ENCODE peak calls at places on chromosomes 1 and 21, in four cellular contexts. H, I, W and N are unnamed samples.
A peak's percentile ranks its signal among the peaks of the same experiment; 100 is the strongest.

GRCh38 chr1:204443260-204443619 is 31.6 kb upstream of the PPP1R15B start:
- DNase-seq in H (peak; percentile 86), W (no peak), I (no peak), N (no peak)

GRCh38 chr21:27268290-27268689 is 301.4 kb upstream of the ADAMTS5 start:
- DNase-seq in W (no peak), I (peak; percentile 35), H (no peak), N (no peak)

GRCh38 chr1:154878371-154879355 is 8.6 kb upstream of the KCNN3 start:
- DNase-seq in W (no peak), H (peak; percentile 77), I (peak; percentile 78), N (peak; percentile 59)

GRCh38 chr1:25107643-25108010 is 124.7 kb downstream of the SYF2 start:
- DNase-seq in W (no peak), I (no peak), H (no peak), N (no peak)

GRCh38 chr1:233229291-233229690 is 66.2 kb downstream of the PCNX2 start:
- DNase-seq in H (no peak), I (no peak), W (no peak), N (no peak)

GRCh38 chr1:77370588-77371306 is 88.9 kb downstream of the AK5 start:
- DNase-seq in I (peak; percentile 76), W (peak; percentile 88), H (no peak), N (no peak)

GRCh38 chr1:30896905-30897304 is 11.7 kb downstream of the SDC3 start:
- DNase-seq in W (no peak), I (no peak), H (no peak), N (no peak)

GRCh38 chr1:225752245-225752644 is 25.4 kb upstream of the SRP9 start:
- DNase-seq in H (no peak), I (no peak), W (no peak), N (no peak)

GRCh38 chr1:226390681-226391080 is 17.2 kb downstream of the PARP1 start:
- DNase-seq in W (no peak), H (no peak), I (no peak), N (no peak)

GRCh38 chr1:65804584-65804983 is 11.9 kb downstream of the PDE4B start:
- DNase-seq in W (no peak), I (no peak), H (no peak), N (no peak)

GRCh38 chr21:42655797-42656770 is 2.7 kb downstream of the PDE9A start:
- DNase-seq in H (no peak), I (no peak), W (no peak), N (no peak)

GRCh38 chr1:58773406-58773840 is 10.4 kb downstream of the JUN start:
- DNase-seq in W (no peak), I (peak; percentile 91), H (peak; percentile 61), N (no peak)

GRCh38 chr1:204075116-204075636 is 2.3 kb downstream of the SOX13 start:
- DNase-seq in W (no peak), I (no peak), H (no peak), N (no peak)

GRCh38 chr1:8816831-8817412 is 518 bp downstream of the RERE start:
- DNase-seq in H (no peak), W (no peak), I (no peak), N (no peak)

GRCh38 chr21:43585514-43585913 is 73.8 kb downstream of the HSF2BP start:
- DNase-seq in W (no peak), I (peak; percentile 67), H (no peak), N (no peak)

GRCh38 chr1:45095450-45095849 is 83.4 kb downstream of the UROD start:
- DNase-seq in W (no peak), H (no peak), I (no peak), N (no peak)

GRCh38 chr1:229893762-229894444 is 173.1 kb upstream of the GALNT2 start:
- DNase-seq in W (peak; percentile 27), H (no peak), I (no peak), N (no peak)

GRCh38 chr1:182279302-182279701 is 112.3 kb downstream of the GLUL start:
- DNase-seq in W (no peak), H (no peak), I (no peak), N (no peak)

GRCh38 chr1:201883786-201884185 is 4.9 kb upstream of the SHISA4 start:
- DNase-seq in W (no peak), I (peak; percentile 46), H (no peak), N (no peak)

GRCh38 chr1:217106231-217106630 is 383.0 kb upstream of the ESRRG start:
- DNase-seq in W (no peak), I (no peak), H (no peak), N (no peak)

GRCh38 chr1:49416758-49417157 is 607.0 kb downstream of the AGBL4 start:
- DNase-seq in W (no peak), I (no peak), H (no peak), N (no peak)

GRCh38 chr1:115793162-115793561 is 24.6 kb upstream of the CASQ2 start:
- DNase-seq in H (no peak), I (no peak), W (no peak), N (no peak)
- TF ChIP-seq CTCF in H (no peak), I (no peak), W (no peak), N (no peak)

GRCh38 chr1:150221552-150221951 is 14.4 kb downstream of the ANP32E start:
- DNase-seq in W (no peak), I (peak; percentile 53), H (no peak), N (no peak)
- TF ChIP-seq CTCF in W (peak; percentile 54), I (peak; percentile 52), H (no peak), N (peak; percentile 60)

GRCh38 chr1:3472088-3472850 is 17.8 kb downstream of the ARHGEF16 start:
- DNase-seq in H (no peak), W (no peak), I (no peak), N (no peak)
- TF ChIP-seq CTCF in H (no peak), W (no peak), I (no peak), N (no peak)

DNA sequence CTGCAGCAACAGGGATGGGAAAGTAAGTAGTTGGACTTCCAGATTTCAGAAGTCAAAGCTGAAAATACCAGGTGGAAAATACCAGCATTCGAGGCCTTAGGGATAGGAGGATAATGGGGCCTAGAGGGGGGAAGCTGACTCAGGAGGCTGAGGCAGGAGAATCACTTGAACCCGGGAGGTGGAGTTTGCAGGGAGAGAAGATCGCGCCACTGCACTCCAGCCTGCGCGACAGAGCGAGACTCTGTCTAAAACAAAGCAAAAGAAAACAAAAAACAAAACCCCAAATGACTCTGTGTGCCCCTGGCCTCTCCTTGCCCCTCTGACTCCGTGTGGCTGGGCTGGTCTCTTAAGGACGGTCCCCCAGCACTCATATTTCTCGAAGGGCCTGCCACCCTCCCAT is 3.4 kb downstream of the SH2D2A start:
- DNase-seq in H (no peak), I (no peak), W (no peak), N (no peak)
- TF ChIP-seq CTCF in H (no peak), I (no peak), W (no peak), N (no peak)